ENCODE peak calls at places on chromosomes 11 and 22, in six cellular contexts. Q is right atrium auricular region; X is CD8-positive, alpha-beta memory T cell; M is tibial artery; F is psoas muscle; E is heart left ventricle. K is an unnamed sample.

GRCh38 chr11:134151083-134151747 is 72.6 kb downstream of the NCAPD3 start:
- DNase-seq in Q (peak; percentile 21), X (no peak), M (no peak), F (no peak), E (no peak), K (no peak)

GRCh38 chr22:48957311-48957986 is 870.2 kb downstream of the BRD1 start:
- DNase-seq in Q (peak; percentile 47), X (no peak), M (peak; percentile 16), F (no peak), E (no peak), K (peak; percentile 91)

GRCh38 chr11:35983965-35984364 is 40.1 kb downstream of the LDLRAD3 start:
- DNase-seq in Q (no peak), X (no peak), M (no peak), F (no peak), E (no peak), K (no peak)

GRCh38 chr11:68002943-68003845 is 703 bp downstream of the UNC93B1 start:
- DNase-seq in Q (no peak), X (peak; percentile 47), M (no peak), F (no peak), E (peak; percentile 53), K (no peak)

GRCh38 chr22:41280065-41280464 is 5.9 kb downstream of the RANGAP1 start:
- DNase-seq in Q (no peak), X (no peak), M (no peak), F (no peak), E (no peak), K (no peak)

GRCh38 chr11:27282141-27282590 is 80.8 kb downstream of the CCDC34 start:
- DNase-seq in Q (peak; percentile 79), X (no peak), M (peak; percentile 46), F (peak; percentile 30), E (peak; percentile 79), K (no peak)

GRCh38 chr22:22380098-22381030 is 128.2 kb downstream of the ZNF280B start:
- DNase-seq in Q (no peak), X (no peak), M (no peak), F (no peak), E (no peak), K (no peak)

GRCh38 chr11:116896211-116896610 is 58.8 kb upstream of the APOA1 start:
- DNase-seq in Q (no peak), X (no peak), M (no peak), F (no peak), E (no peak), K (no peak)

GRCh38 chr11:71451596-71452353 is 1.2 kb upstream of the NADSYN1 start:
- DNase-seq in Q (no peak), X (no peak), M (peak; percentile 11), F (no peak), E (no peak), K (no peak)

GRCh38 chr11:128621491-128622136 is 34.3 kb upstream of the ETS1 start:
- DNase-seq in Q (peak; percentile 59), X (no peak), M (no peak), F (peak; percentile 34), E (peak; percentile 73), K (no peak)

GRCh38 chr11:69746780-69747742 is 28.1 kb downstream of the FGF4 start:
- DNase-seq in Q (no peak), X (no peak), M (no peak), F (no peak), E (no peak), K (no peak)

GRCh38 chr22:22554324-22555284 is 4.5 kb downstream of the PRAME start:
- DNase-seq in Q (no peak), X (no peak), M (no peak), F (no peak), E (no peak), K (no peak)

GRCh38 chr11:46672381-46672839 is 28.0 kb downstream of the ARHGAP1 start:
- DNase-seq in Q (no peak), X (no peak), M (no peak), F (no peak), E (peak; percentile 55), K (no peak)

GRCh38 chr22:33474587-33474986 is 416.4 kb upstream of the SYN3 start:
- DNase-seq in Q (no peak), X (no peak), M (no peak), F (no peak), E (no peak), K (no peak)
- H3K27ac ChIP-seq in Q (no peak overlapping the region), X (no peak overlapping the region), M (no peak overlapping the region), F (no peak overlapping the region), E (no peak overlapping the region), K (no peak overlapping the region)

GRCh38 chr11:2305862-2306823 is 4.3 kb downstream of the TSPAN32 start:
- DNase-seq in Q (peak; percentile 71), X (peak; percentile 21), M (peak; percentile 60), F (peak; percentile 65), E (peak; percentile 84), K (no peak)

GRCh38 chr11:2308713-2309112 is 6.9 kb downstream of the TSPAN32 start:
- DNase-seq in Q (no peak), X (no peak), M (no peak), F (no peak), E (no peak), K (no peak)

GRCh38 chr11:2305140-2305861 is 3.5 kb downstream of the TSPAN32 start:
- DNase-seq in Q (peak; percentile 92), X (peak; percentile 78), M (peak; percentile 79), F (peak; percentile 87), E (peak; percentile 92), K (peak; percentile 89)

GRCh38 chr11:2307733-2308331 is 6.0 kb downstream of the TSPAN32 start:
- DNase-seq in Q (no peak), X (no peak), M (no peak), F (no peak), E (no peak), K (no peak)

DNA sequence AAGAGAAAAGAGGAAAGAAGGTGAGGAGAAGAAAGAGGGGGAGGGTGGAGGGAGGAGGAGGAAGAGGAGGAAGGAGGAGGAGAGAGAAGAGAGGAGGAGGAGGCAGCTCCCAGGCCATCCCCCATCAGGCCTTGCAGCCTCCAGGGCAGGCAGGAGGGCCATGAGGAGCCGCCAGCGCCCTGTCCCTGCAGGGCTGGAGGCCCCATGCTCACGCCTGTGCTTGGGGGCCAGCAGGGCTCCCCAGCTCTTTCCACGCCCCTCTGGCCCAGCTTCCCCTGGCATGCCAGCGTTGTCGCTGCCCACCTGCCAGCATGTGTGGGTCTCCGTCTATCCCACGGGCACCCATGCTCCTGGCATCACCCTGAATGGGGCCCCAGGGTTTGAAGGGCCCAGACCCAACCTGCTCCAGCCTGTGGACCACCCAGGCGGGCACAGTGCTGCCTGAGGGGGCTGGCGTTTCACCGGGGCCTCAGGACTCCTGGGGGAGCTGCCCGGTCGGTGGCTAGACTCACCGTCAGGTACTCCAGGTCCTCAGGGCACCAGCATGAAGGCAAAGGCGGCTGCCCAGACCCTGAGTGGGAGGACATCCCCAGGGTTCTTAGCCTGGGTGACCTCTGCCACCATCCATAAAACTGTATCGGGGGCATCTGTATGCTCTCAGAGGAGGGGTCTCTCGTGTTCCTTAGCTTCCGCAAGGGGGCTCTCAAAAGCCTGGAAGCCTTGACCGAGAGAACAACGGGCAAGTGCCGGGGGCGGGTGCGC is 5.3 kb downstream of the TSPAN32 start:
- DNase-seq in Q (no peak), X (no peak), M (no peak), F (no peak), E (no peak), K (no peak)
- H3K4me1 ChIP-seq in Q (no peaks in the 10 kb centered on the region), X (peaks cover 47% of the 10 kb centered on the region), M (peaks cover 42% of the 10 kb centered on the region), F (peaks cover 7% of the 10 kb centered on the region), E (peaks cover 49% of the 10 kb centered on the region), K (peaks cover 76% of the 10 kb centered on the region)

GRCh38 chr11:73141031-73141308 is 1.1 kb downstream of the FCHSD2 start:
- DNase-seq in Q (no peak), X (no peak), M (peak; percentile 37), F (peak; percentile 38), E (no peak), K (no peak)

GRCh38 chr11:73140213-73141030 is 1.7 kb downstream of the FCHSD2 start:
- DNase-seq in Q (no peak), X (no peak), M (peak; percentile 32), F (peak; percentile 28), E (peak; percentile 60), K (no peak)

GRCh38 chr11:73141309-73142127 is 600 bp downstream of the FCHSD2 start:
- DNase-seq in Q (peak; percentile 74), X (peak; percentile 61), M (peak; percentile 79), F (peak; percentile 80), E (peak; percentile 85), K (no peak)

GRCh38 chr11:73137942-73138274 is 4.2 kb downstream of the FCHSD2 start:
- DNase-seq in Q (no peak), X (no peak), M (no peak), F (no peak), E (no peak), K (no peak)

DNA sequence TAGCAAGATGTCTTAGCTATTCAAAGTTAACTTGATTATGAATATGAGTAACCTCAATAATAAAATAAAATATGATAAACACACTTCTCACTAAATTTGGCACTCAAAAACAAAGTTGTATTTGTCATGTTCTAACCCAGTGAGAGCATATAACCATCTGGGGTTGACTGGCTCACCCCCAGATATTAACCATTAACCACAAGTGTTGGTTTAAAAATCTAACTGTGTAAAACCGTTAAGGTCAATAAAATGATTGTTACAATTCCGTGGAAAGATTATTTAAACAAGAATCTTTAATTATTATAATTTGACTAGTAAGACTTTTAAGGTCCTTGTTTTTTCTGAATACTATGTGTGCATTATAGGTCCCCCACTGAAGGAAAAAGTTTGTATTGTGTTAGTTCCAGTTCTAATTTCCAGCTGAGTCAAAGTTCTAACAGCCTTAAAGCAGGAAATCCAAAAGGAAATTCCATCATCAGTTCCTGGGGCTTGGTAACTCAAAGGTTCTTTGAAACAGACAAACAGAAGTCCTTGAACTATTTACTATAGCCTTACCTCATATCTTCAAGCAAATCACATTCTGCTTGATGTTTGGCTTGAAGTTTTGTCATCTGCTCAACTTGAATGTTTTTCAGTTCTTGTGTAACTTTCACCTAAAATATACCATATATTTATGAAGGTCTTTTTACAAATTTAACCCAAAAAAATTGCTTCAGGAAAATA is 2.5 kb downstream of the FCHSD2 start:
- DNase-seq in Q (no peak), X (no peak), M (no peak), F (no peak), E (no peak), K (no peak)
- H3K4me3 ChIP-seq in Q (peak overlapping the region; percentile 91), X (no peak overlapping the region), M (peak overlapping the region; percentile 83), F (peak overlapping the region; percentile 78), E (peak overlapping the region; percentile 97), K (no peak overlapping the region)

GRCh38 chr22:26681395-26681821 is 24.0 kb downstream of the MIAT start:
- DNase-seq in Q (no peak), X (no peak), M (no peak), F (no peak), E (no peak), K (no peak)
- H3K27ac ChIP-seq in Q (no peak overlapping the region), X (no peak overlapping the region), M (peak overlapping the region; percentile 29), F (no peak overlapping the region), E (no peak overlapping the region), K (no peak overlapping the region)

K was measured in vagina.